ENCODE peak calls at places on chromosomes 3 and 15, in five cellular contexts. R, C, T, K and B are unnamed samples.

GRCh38 chr15:27234593-27234992 is 263.6 kb downstream of the GABRG3 start:
- DNase-seq in R (no peak), C (no peak), T (no peak), K (peak; percentile 31), B (no peak)

GRCh38 chr15:31262901-31263671 is 63.5 kb upstream of the KLF13 start:
- DNase-seq in R (no peak), C (peak; percentile 84), T (peak; percentile 7), K (no peak), B (no peak)

GRCh38 chr3:58899159-58899952 is 150.5 kb downstream of the CFAP20DC start:
- DNase-seq in R (peak; percentile 25), C (peak; percentile 63), T (no peak), K (peak; percentile 36), B (no peak)

GRCh38 chr15:80437492-80437891 is 33.3 kb downstream of the ARNT2 start:
- DNase-seq in R (no peak), C (no peak), T (peak; percentile 37), K (no peak), B (no peak)

GRCh38 chr3:61452536-61452991 is 108.8 kb upstream of the PTPRG start:
- DNase-seq in R (no peak), C (no peak), T (peak; percentile 44), K (no peak), B (no peak)

GRCh38 chr15:54033954-54034458 is 55.8 kb downstream of the UNC13C start:
- DNase-seq in R (no peak), C (no peak), T (no peak), K (no peak), B (no peak)

GRCh38 chr3:122357828-122358617 is 25.0 kb downstream of the MIX23 start:
- DNase-seq in R (no peak), C (no peak), T (peak; percentile 1), K (peak; percentile 52), B (no peak)

GRCh38 chr3:15768421-15769255 is 29.1 kb downstream of the ANKRD28 start:
- DNase-seq in R (no peak), C (peak; percentile 65), T (peak; percentile 97), K (no peak), B (peak; percentile 90)

GRCh38 chr15:69718916-69719315 is 266.3 kb downstream of the RPLP1 start:
- DNase-seq in R (no peak), C (no peak), T (no peak), K (no peak), B (no peak)

GRCh38 chr3:38001456-38002081 is 11.0 kb downstream of the VILL start:
- DNase-seq in R (peak; percentile 26), C (no peak), T (no peak), K (no peak), B (peak; percentile 29)

GRCh38 chr3:37324752-37325407 is 150.5 kb upstream of the LRRFIP2 start:
- DNase-seq in R (no peak), C (no peak), T (peak; percentile 19), K (no peak), B (no peak)

GRCh38 chr3:58154752-58155449 is 55.9 kb downstream of the DNASE1L3 start:
- DNase-seq in R (no peak), C (no peak), T (no peak), K (no peak), B (no peak)

GRCh38 chr3:172905480-172905850 is 154.9 kb downstream of the ECT2 start:
- DNase-seq in R (no peak), C (no peak), T (no peak), K (no peak), B (no peak)

GRCh38 chr3:115401298-115401697 is 222.0 kb upstream of the GAP43 start:
- DNase-seq in R (no peak), C (no peak), T (peak; percentile 95), K (no peak), B (no peak)

GRCh38 chr15:37134699-37135131 is 34.4 kb upstream of the MEIS2 start:
- DNase-seq in R (peak; percentile 78), C (no peak), T (peak; percentile 58), K (no peak), B (peak; percentile 15)

GRCh38 chr3:125668804-125669203 is 73.5 kb upstream of the OSBPL11 start:
- DNase-seq in R (no peak), C (no peak), T (no peak), K (no peak), B (no peak)

GRCh38 chr3:195803309-195803908 is 8.3 kb downstream of the MUC4 start:
- DNase-seq in R (peak; percentile 39), C (no peak), T (no peak), K (no peak), B (no peak)

GRCh38 chr3:45806072-45806471 is 9.7 kb upstream of the SLC6A20 start:
- DNase-seq in R (no peak), C (no peak), T (no peak), K (no peak), B (no peak)

GRCh38 chr15:74302821-74303359 is 64.6 kb downstream of the CYP11A1 start:
- DNase-seq in R (peak; percentile 51), C (no peak), T (no peak), K (peak; percentile 93), B (peak; percentile 49)

GRCh38 chr3:94234177-94234788 is 171.4 kb downstream of the NSUN3 start:
- DNase-seq in R (peak; percentile 9), C (no peak), T (peak; percentile 44), K (peak; percentile 31), B (peak; percentile 36)

GRCh38 chr3:64022451-64023186 is 675 bp downstream of the PSMD6 start:
- DNase-seq in R (peak; percentile 8), C (no peak), T (no peak), K (peak; percentile 21), B (no peak)

GRCh38 chr3:188869628-188870027 is 302.1 kb upstream of the TPRG1 start:
- DNase-seq in R (no peak), C (no peak), T (peak; percentile 65), K (no peak), B (no peak)

GRCh38 chr3:175713263-175713662 is 854.1 kb downstream of the NAALADL2 start:
- DNase-seq in R (no peak), C (no peak), T (peak; percentile 22), K (no peak), B (no peak)

GRCh38 chr3:174202561-174202960 is 656.6 kb upstream of the NAALADL2 start:
- DNase-seq in R (no peak), C (no peak), T (peak; percentile 57), K (no peak), B (no peak)

GRCh38 chr3:183328164-183328563 is 75.1 kb downstream of the B3GNT5 start:
- DNase-seq in R (no peak), C (no peak), T (no peak), K (no peak), B (no peak)

GRCh38 chr3:124654470-124654845 is 75.8 kb upstream of the UMPS start:
- DNase-seq in R (no peak), C (no peak), T (no peak), K (no peak), B (no peak)

GRCh38 chr3:123547881-123548534 is 36.8 kb downstream of the HACD2 start:
- DNase-seq in R (no peak), C (no peak), T (no peak), K (no peak), B (no peak)

GRCh38 chr3:149506540-149506939 is 32.0 kb downstream of the TM4SF4 start:
- DNase-seq in R (no peak), C (no peak), T (peak; percentile 71), K (no peak), B (no peak)
- TF ChIP-seq RCOR1 in R (no peak), C (no peak), T (no peak), K (no peak), B (no peak)

GRCh38 chr3:12351145-12351544 is 62.3 kb downstream of the PPARG start:
- DNase-seq in R (no peak), C (no peak), T (no peak), K (no peak), B (no peak)
- TF ChIP-seq RCOR1 in R (no peak), C (no peak), T (no peak), K (no peak), B (no peak)

DNA sequence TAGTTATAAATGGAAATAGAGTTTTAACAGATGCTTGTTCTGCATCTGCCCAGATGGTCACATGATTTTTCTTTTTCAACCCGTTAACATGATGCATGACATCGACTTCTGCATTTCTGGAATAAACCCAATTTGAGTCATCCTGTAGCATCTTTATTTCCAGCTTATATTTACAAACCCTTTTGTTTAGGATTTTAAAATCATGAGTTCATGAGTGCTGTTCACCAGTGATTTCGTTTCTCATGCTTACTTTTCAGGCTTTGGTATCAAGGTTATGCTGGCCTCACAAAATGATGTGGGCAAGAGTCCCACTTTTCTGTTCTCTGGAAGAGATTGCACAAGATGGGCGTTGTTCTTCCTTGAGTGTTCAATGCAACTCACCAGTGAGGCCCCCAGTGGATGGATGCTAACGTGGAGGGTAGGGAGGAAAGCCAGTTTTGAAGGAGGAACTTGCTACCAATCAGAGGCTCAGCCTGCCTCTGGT is 5.2 kb downstream of the HRH1 start:
- DNase-seq in R (no peak), C (no peak), T (peak; percentile 98), K (no peak), B (no peak)
- TF ChIP-seq RCOR1 in R (no peak), C (no peak), T (no peak), K (no peak), B (no peak)

DNA sequence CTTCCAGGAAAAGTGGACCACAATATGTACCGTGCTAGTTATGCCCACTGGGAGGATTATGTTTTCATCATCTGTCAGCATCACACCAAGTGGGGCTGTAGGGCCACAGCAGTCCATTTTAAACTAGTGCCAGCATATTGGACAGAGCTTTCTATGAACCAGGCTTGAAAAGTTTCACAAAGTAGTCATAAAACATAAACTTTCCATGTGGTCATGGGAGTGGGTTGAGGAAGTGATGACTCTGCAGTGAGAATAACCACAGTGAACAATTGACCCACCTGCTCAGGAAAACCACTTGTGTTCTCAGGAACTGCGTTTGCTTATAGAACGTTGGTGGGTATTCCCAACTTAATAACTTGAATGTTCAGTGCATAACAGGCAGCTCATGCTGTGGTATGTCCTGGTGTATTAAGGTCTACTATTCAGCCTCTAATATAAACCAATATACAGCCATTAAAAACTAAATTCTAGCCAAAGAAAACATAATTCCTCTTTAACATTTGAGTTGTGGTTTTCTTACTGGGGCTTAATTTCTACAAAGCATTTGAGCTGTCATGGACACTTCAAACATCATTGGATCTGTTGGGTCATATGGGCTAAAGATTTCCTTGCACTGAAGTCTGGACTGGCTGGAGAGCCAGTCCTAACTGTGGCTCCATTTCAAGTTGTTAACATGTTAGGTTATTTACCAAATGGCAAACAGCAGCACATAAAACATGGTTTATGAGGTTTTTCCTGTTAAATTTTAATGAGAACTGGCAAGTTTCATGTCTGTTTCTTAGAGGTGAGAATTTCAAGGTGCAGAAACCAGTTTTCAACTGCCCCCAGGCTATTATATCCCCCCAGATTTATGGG is 274.2 kb downstream of the OTOL1 start:
- DNase-seq in R (no peak), C (peak; percentile 69), T (no peak), K (no peak), B (no peak)
- TF ChIP-seq RCOR1 in R (no peak), C (no peak), T (no peak), K (no peak), B (no peak)

GRCh38 chr3:112074616-112075497 is 11.3 kb upstream of the C3orf52 start:
- DNase-seq in R (no peak), C (no peak), T (peak; percentile 97), K (no peak), B (peak; percentile 90)
- TF ChIP-seq RCOR1 in R (no peak), C (no peak), T (no peak), K (no peak), B (no peak)